ENCODE peak calls at places on chromosomes 1 and 21, in nine cellular contexts. B, T, L, W, O, C, X, K and Y are unnamed samples.

GRCh38 chr21:42195378-42196031 is 23.4 kb upstream of the ABCG1 start:
- DNase-seq in O (no peak), T (no peak), W (no peak), X (no peak), C (no peak), L (peak; percentile 44), K (no peak), B (peak; percentile 49), Y (peak; percentile 66)

GRCh38 chr1:115706774-115707425 is 61.6 kb downstream of the CASQ2 start:
- DNase-seq in X (no peak), K (no peak), O (no peak), T (peak; percentile 75), B (peak; percentile 92), W (no peak), C (no peak), L (no peak), Y (peak; percentile 62)

GRCh38 chr1:99539131-99539530 is 106.8 kb upstream of the PALMD start:
- DNase-seq in O (no peak), L (no peak), W (no peak), X (no peak), C (no peak), B (no peak), K (no peak), T (no peak), Y (no peak)

GRCh38 chr1:161266096-161266679 is 7.6 kb downstream of the PCP4L1 start:
- DNase-seq in X (no peak), B (no peak), K (no peak), T (peak; percentile 92), W (no peak), O (no peak), L (no peak), C (no peak), Y (no peak)

GRCh38 chr1:14602131-14602530 is 3.6 kb downstream of the KAZN start:
- DNase-seq in C (no peak), L (peak; percentile 33), O (no peak), W (peak; percentile 66), X (no peak), B (peak; percentile 56), K (peak; percentile 39), T (no peak), Y (peak; percentile 29)

GRCh38 chr21:21268061-21268471 is 269.9 kb downstream of the NCAM2 start:
- DNase-seq in K (no peak), B (no peak), O (no peak), W (no peak), L (no peak), C (no peak), T (no peak), X (no peak), Y (no peak)

GRCh38 chr1:112722601-112723510 is 7.7 kb upstream of the PPM1J start:
- DNase-seq in B (no peak), W (peak; percentile 50), T (peak; percentile 88), C (no peak), X (no peak), O (no peak), L (no peak), K (no peak), Y (peak; percentile 51)

GRCh38 chr1:230365723-230366307 is 60.3 kb downstream of the PGBD5 start:
- DNase-seq in K (no peak), X (no peak), B (no peak), T (no peak), L (no peak), C (no peak), O (no peak), W (no peak), Y (no peak)

GRCh38 chr1:60281360-60281932 is 207.9 kb upstream of the C1orf87 start:
- DNase-seq in X (no peak), B (peak; percentile 81), C (peak; percentile 63), O (no peak), L (peak; percentile 55), W (peak; percentile 79), T (peak; percentile 86), K (peak; percentile 35), Y (peak; percentile 76)

GRCh38 chr1:39917825-39918224 is 16.1 kb upstream of the MYCL start:
- DNase-seq in C (no peak), X (no peak), W (no peak), B (no peak), L (no peak), O (no peak), K (no peak), T (no peak), Y (no peak)

GRCh38 chr1:179025975-179026812 is 500 bp downstream of the FAM20B start:
- DNase-seq in X (no peak), T (peak; percentile 91), W (peak; percentile 80), B (no peak), C (peak; percentile 63), O (peak; percentile 89), K (peak; percentile 82), L (peak; percentile 87), Y (peak; percentile 29)
- TF ChIP-seq CTCF in X (no peak), T (no peak), W (no peak), B (no peak), C (no peak), O (no peak), K (no peak), L (no peak), Y (no peak)

GRCh38 chr1:11057477-11057876 is 2.3 kb downstream of the SRM start:
- DNase-seq in T (no peak), C (no peak), X (no peak), B (no peak), O (no peak), W (no peak), L (no peak), K (no peak), Y (no peak)

GRCh38 chr1:11058595-11059165 is 1.1 kb downstream of the SRM start:
- DNase-seq in C (no peak), B (no peak), K (no peak), W (no peak), T (peak; percentile 85), L (peak; percentile 31), O (no peak), X (no peak), Y (no peak)

GRCh38 chr1:11056504-11056903 is 3.3 kb downstream of the SRM start:
- DNase-seq in B (no peak), W (no peak), C (no peak), O (no peak), T (peak; percentile 52), K (no peak), X (no peak), L (no peak), Y (no peak)

GRCh38 chr1:11059166-11059989 is 440 bp downstream of the SRM start:
- DNase-seq in B (no peak), K (no peak), W (no peak), T (peak; percentile 93), L (peak; percentile 21), O (no peak), C (no peak), X (no peak), Y (no peak)

DNA sequence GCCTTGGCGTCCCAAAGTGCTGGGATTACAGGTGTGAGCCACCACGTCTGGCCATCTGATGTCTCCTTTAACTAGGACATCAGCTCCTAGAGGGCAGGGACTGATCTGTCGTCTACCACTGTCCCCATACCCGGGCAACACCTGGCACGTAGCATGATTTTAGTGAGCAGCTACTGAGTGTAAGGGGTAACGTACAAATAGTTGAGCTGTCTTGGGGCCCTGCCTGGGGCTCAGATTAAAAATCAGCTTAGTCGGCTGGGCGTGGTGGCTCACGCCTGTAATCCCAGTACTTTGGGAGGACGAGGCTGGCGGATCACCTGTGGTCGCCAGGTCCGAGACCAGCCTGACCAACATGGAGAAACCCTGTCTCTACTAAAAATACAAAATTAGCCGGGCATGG is 1.8 kb downstream of the SRM start:
- DNase-seq in X (no peak), O (no peak), L (no peak), T (peak; percentile 82), W (no peak), B (no peak), K (no peak), C (no peak), Y (no peak)
- H3K4me3 ChIP-seq in X (no peak overlapping the region), O (no peak overlapping the region), L (no peak overlapping the region), T (no peak overlapping the region), W (no peak overlapping the region), B (no peak overlapping the region), K (peak overlapping the region; percentile 98), C (no peak overlapping the region), Y (peak overlapping the region; percentile 4)

DNA sequence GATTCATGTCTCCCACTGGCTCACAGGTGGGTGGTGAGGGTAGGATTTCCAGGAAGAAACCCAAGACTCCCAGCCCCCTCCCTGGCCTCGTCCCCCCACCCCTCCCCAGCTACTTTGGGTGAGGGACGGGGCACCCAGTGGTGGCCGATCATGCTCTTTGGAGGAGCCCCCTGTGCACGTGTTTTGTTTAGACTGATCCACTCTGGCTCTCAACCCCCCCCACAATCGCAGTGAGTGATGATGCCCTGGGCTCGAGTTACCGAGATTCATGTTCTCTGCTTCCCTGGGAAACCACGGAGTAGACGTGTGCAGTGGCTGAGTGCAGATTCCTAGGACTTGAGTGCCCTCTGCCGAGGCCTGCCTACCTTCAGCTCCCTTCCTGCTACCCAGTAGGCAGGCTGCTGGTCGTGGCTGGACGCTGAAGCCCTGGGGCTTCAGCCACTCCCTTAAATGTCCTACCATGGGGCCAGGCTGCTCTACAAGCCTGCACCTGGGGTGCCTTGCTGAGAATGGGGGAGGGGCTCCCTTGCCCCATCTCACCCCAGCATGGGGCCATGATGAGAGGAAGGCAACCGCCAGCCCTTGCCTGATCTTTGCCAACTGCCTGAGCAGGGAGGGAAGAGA is 3.9 kb upstream of the GRIK3 start:
- DNase-seq in T (no peak), X (no peak), W (no peak), B (no peak), C (no peak), K (no peak), O (no peak), L (no peak), Y (peak; percentile 10)
- TF ChIP-seq CTCF in T (no peak), X (no peak), W (no peak), B (no peak), C (no peak), K (no peak), O (no peak), L (no peak), Y (no peak)

GRCh38 chr21:46667191-46667734 is 31.8 kb downstream of the PRMT2 start:
- DNase-seq in B (peak; percentile 25), C (no peak), T (peak; percentile 89), L (no peak), X (no peak), O (no peak), W (no peak), K (no peak), Y (peak; percentile 17)
- H3K4me3 ChIP-seq in B (peak overlapping the region; percentile 62), C (peak overlapping the region; percentile 25), T (peak overlapping the region; percentile 71), L (no peak overlapping the region), X (peak overlapping the region; percentile 44), O (peak overlapping the region; percentile 24), W (peak overlapping the region; percentile 63), K (peak overlapping the region; percentile 49), Y (peak overlapping the region; percentile 54)

DNA sequence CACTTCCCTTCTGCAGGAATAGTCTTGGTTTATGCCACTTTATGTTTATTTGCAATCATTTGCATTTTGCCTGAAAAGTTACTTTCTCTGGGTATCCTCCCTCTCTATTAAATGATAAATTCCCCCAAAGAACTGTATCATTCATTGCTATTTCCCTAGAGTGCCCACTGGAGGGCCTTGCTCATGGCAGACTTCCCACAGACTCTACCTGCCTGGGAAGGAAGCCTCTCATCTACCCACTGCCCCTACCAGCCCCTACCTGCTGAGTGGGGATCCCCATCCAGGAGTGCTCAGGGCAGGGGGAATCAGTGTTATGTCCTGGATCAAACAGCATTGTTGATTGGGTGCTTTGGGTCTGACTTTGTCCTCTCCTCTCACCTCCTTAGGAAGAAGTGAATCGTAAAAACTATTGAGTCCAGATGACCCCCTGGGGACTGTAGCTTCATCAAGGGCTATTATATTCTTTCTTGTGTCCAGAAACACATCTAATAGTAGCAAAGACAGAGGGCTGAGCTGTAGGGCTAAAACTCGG is 6.8 kb upstream of the LRRN2 start:
- DNase-seq in X (no peak), T (peak; percentile 85), C (no peak), O (no peak), W (no peak), B (no peak), L (no peak), K (no peak), Y (no peak)
- TF ChIP-seq CTCF in X (no peak), T (peak; percentile 6), C (no peak), O (no peak), W (no peak), B (no peak), L (no peak), K (no peak), Y (no peak)